ENCODE peak calls at places on chromosomes 11 and 22, in four cellular contexts. D, G, L and R are unnamed samples.

GRCh38 chr11:124661553-124661952 is 12.0 kb downstream of the SIAE start:
- DNase-seq in D (no peak), G (no peak), L (no peak), R (no peak)

GRCh38 chr11:100808904-100809491 is 121.9 kb downstream of the ARHGAP42 start:
- DNase-seq in D (peak; percentile 21), G (peak; percentile 56), L (no peak), R (peak; percentile 76)

GRCh38 chr22:46245515-46245914 is 4.6 kb downstream of the CDPF1 start:
- DNase-seq in D (no peak), G (no peak), L (no peak), R (no peak)

GRCh38 chr11:35138949-35139881 is at the start of gene CD44:
- DNase-seq in D (peak; percentile 80), G (peak; percentile 41), L (no peak), R (peak; percentile 86)

GRCh38 chr11:88307749-88308425 is 29.6 kb downstream of the CTSC start:
- DNase-seq in D (no peak), G (no peak), L (peak; percentile 81), R (no peak)

GRCh38 chr11:19429108-19429760 is 188.5 kb upstream of the E2F8 start:
- DNase-seq in D (no peak), G (no peak), L (no peak), R (no peak)

GRCh38 chr11:59423835-59424234 is 2.4 kb downstream of the OR5A2 start:
- DNase-seq in D (no peak), G (no peak), L (no peak), R (no peak)

GRCh38 chr11:134537941-134538340 is 125.9 kb upstream of the B3GAT1 start:
- DNase-seq in D (no peak), G (no peak), L (no peak), R (no peak)

GRCh38 chr22:24128631-24129601 is 52.4 kb upstream of the SUSD2 start:
- DNase-seq in D (no peak), G (no peak), L (no peak), R (no peak)

GRCh38 chr11:20363500-20364411 is at the start of gene HTATIP2:
- DNase-seq in D (peak; percentile 68), G (peak; percentile 88), L (no peak), R (peak; percentile 33)

GRCh38 chr11:122375687-122376399 is 259.8 kb upstream of the BLID start:
- DNase-seq in D (no peak), G (no peak), L (peak; percentile 36), R (peak; percentile 75)

GRCh38 chr11:292211-293121 is 3.5 kb downstream of the PGGHG start:
- DNase-seq in D (no peak), G (no peak), L (no peak), R (no peak)

GRCh38 chr11:27012254-27012921 is 18.5 kb downstream of the FIBIN start:
- DNase-seq in D (no peak), G (no peak), L (no peak), R (peak; percentile 88)

GRCh38 chr22:44458044-44459020 is 39.7 kb downstream of the RTL6 start:
- DNase-seq in D (no peak), G (no peak), L (no peak), R (no peak)

GRCh38 chr11:8584096-8584495 is 9.9 kb downstream of the STK33 start:
- DNase-seq in D (no peak), G (no peak), L (no peak), R (peak; percentile 47)

GRCh38 chr11:101862410-101863233 is 52.2 kb upstream of the CEP126 start:
- DNase-seq in D (peak; percentile 74), G (no peak), L (no peak), R (peak; percentile 79)

GRCh38 chr11:113504071-113504470 is 28.9 kb upstream of the DRD2 start:
- DNase-seq in D (no peak), G (no peak), L (no peak), R (no peak)

GRCh38 chr11:67420147-67420645 is 4.7 kb downstream of the CARNS1 start:
- DNase-seq in D (no peak), G (no peak), L (no peak), R (no peak)

GRCh38 chr11:35009191-35009940 is 92.9 kb downstream of the PDHX start:
- DNase-seq in D (peak; percentile 92), G (no peak), L (no peak), R (peak; percentile 74)

GRCh38 chr22:49093192-49093880 is 734.3 kb downstream of the BRD1 start:
- DNase-seq in D (no peak), G (no peak), L (no peak), R (no peak)

GRCh38 chr11:128359515-128359914 is 227.8 kb downstream of the ETS1 start:
- DNase-seq in D (no peak), G (no peak), L (no peak), R (peak; percentile 45)

GRCh38 chr22:47095395-47096122 is 333.1 kb downstream of the TBC1D22A start:
- DNase-seq in D (no peak), G (no peak), L (no peak), R (peak; percentile 32)

GRCh38 chr11:33620423-33621120 is 80.1 kb downstream of the C11orf91 start:
- DNase-seq in D (no peak), G (no peak), L (no peak), R (peak; percentile 87)

GRCh38 chr11:64489831-64490441 is 101.1 kb upstream of the SLC22A12 start:
- DNase-seq in D (peak; percentile 59), G (peak; percentile 80), L (no peak), R (peak; percentile 7)

GRCh38 chr11:63510360-63511130 is 4.7 kb downstream of the LGALS12 start:
- DNase-seq in D (no peak), G (peak; percentile 7), L (no peak), R (no peak)

GRCh38 chr11:122033631-122034030 is 82.4 kb downstream of the BLID start:
- DNase-seq in D (no peak), G (no peak), L (no peak), R (no peak)

GRCh38 chr11:58927393-58928081 is 11.8 kb upstream of the GLYATL1 start:
- DNase-seq in D (no peak), G (peak; percentile 7), L (no peak), R (peak; percentile 29)

GRCh38 chr11:134544095-134544815 is 132.2 kb upstream of the B3GAT1 start:
- DNase-seq in D (no peak), G (no peak), L (no peak), R (no peak)

GRCh38 chr11:22079133-22079847 is 113.6 kb upstream of the ANO5 start:
- DNase-seq in D (no peak), G (no peak), L (no peak), R (no peak)

GRCh38 chr11:4178813-4179662 is 84.4 kb downstream of the RRM1 start:
- DNase-seq in D (no peak), G (no peak), L (no peak), R (no peak)

DNA sequence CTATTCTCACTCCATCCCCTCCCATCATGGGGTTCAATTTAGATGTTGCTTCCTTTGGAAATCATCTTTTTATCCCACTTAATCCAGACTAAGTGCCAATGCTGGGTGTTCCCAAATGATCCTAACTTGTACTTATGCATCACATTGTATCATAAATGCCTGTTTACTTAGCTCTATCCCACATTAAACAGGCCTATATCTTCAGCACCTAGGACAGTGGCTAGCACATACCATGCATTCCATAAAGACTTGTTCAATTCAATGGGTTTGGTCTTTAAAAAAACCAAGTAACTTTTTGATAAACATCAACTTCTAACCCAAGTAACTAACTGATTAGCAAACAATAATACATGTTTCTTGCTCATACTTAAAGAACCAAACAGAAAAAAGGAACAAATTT is 40.6 kb downstream of the RSF1 start:
- DNase-seq in D (peak; percentile 21), G (no peak), L (no peak), R (peak; percentile 54)
- TF ChIP-seq ELK1 in D (no peak), G (no peak), L (no peak), R (no peak)

DNA sequence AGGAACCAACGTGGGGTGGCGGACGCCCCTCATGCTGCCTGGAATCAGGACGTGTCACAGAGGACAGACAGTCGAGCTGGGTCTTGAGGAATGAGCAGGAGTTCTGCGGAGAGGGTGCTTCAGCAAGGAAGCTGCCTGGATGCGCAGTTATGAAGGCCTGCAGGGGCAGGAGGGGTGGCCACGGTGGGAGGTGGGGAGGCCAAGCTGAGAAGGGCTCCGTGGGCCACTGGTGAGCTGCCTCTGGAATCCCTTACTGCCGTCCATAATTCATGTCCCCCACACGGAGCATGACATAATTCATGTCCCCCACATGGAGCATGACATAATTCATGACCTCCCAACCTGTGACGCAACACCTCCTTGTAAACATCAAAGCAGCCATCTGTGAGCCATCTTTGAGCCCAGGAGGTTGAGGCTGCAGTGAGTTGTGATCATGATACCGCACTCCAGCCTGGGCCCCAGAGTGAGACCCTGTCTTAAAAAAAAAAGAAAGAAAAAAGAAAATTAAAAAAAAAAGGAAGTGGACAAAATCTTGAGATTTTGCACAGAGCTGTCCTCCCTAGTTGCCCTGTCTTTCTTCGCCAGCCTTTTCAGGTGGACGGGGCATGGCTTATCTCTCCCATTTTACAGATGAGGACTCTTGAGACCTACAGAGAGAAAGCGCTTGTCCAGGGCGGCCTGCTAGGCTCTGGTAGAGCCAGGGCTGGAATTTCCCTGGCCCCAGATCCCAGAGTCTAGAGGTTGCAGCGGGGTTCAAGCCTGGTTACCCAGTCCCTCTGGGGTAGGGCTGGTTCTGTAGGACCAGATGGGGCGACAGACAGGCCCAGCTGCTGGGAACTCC is 24.3 kb upstream of the PICK1 start:
- DNase-seq in D (peak; percentile 53), G (peak; percentile 35), L (no peak), R (peak; percentile 90)
- TF ChIP-seq ELK1 in D (no peak), G (no peak), L (no peak), R (no peak)

GRCh38 chr11:110571286-110571685 is 141.0 kb downstream of the ARHGAP20 start:
- DNase-seq in D (no peak), G (no peak), L (no peak), R (no peak)
- TF ChIP-seq ELK1 in D (no peak), G (no peak), L (no peak), R (no peak)

DNA sequence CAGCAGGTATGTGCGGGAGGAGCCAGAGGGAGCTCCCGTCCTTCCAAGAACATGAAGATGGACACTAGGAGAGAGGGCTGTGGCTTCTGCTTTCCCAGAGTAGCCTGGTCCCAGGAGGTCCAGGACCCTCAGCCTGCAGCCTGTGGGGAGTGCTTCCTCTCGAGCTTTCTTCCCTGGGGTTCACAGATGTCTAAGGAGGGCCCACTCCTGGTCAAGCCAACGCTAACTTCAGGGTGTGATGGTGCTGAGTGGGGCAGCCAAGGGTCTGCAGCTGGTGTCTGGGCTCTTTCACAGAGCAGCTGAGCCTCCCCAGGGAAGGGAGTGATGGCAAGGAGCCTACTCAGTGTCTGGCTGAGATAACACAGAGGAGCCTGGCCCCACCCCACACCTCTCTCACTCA is 3.3 kb downstream of the POU2F3 start:
- DNase-seq in D (no peak), G (no peak), L (no peak), R (no peak)
- TF ChIP-seq ELK1 in D (no peak), G (no peak), L (no peak), R (no peak)

GRCh38 chr11:61035086-61035835 is 63.8 kb downstream of the CD6 start:
- DNase-seq in D (no peak), G (no peak), L (no peak), R (no peak)

GRCh38 chr11:61032824-61033223 is 61.3 kb downstream of the CD6 start:
- DNase-seq in D (no peak), G (no peak), L (no peak), R (no peak)

GRCh38 chr11:61041755-61042518 is 60.4 kb upstream of the CD5 start:
- DNase-seq in D (peak; percentile 10), G (no peak), L (no peak), R (no peak)

GRCh38 chr11:61042537-61042936 is 59.8 kb upstream of the CD5 start:
- DNase-seq in D (no peak), G (no peak), L (no peak), R (no peak)

GRCh38 chr11:61037694-61038093 is 64.6 kb upstream of the CD5 start:
- DNase-seq in D (no peak), G (no peak), L (no peak), R (no peak)
- TF ChIP-seq ELK1 in D (no peak), G (no peak), L (no peak), R (no peak)